ENCODE peak calls at places on chromosome 18, in nine cellular contexts. V, O, B, S, A, E, T, R and F are unnamed samples.

GRCh38 chr18:49151482-49151881 is 200.7 kb upstream of the SMAD7 start:
- DNase-seq in V (no peak), O (no peak), B (no peak), S (no peak), A (no peak), E (no peak), T (no peak), R (no peak), F (no peak)

GRCh38 chr18:13513015-13513414 is 213.3 kb downstream of the FAM210A start:
- DNase-seq in V (no peak), O (no peak), B (no peak), S (no peak), A (no peak), E (no peak), T (no peak), R (no peak), F (peak)

GRCh38 chr18:4074647-4075046 is 380.5 kb downstream of the DLGAP1 start:
- DNase-seq in V (no peak), O (no peak), B (peak), S (no peak), A (no peak), E (peak), T (no peak), R (no peak), F (no peak)

GRCh38 chr18:77329651-77330050 is 80.0 kb downstream of the GALR1 start:
- DNase-seq in V (no peak), O (no peak), B (no peak), S (no peak), A (no peak), E (no peak), T (no peak), R (no peak), F (no peak)

GRCh38 chr18:23701544-23702064 is 12.4 kb downstream of the LAMA3 start:
- DNase-seq in V (no peak), O (no peak), B (no peak), S (no peak), A (no peak), E (no peak), T (no peak), R (no peak), F (no peak)

GRCh38 chr18:58195278-58195721 is 151.3 kb downstream of the NEDD4L start:
- DNase-seq in V (no peak), O (peak), B (no peak), S (no peak), A (no peak), E (peak), T (peak), R (no peak), F (no peak)

GRCh38 chr18:51397347-51397962 is 200.0 kb upstream of the MEX3C start:
- DNase-seq in V (no peak), O (no peak), B (no peak), S (no peak), A (no peak), E (no peak), T (no peak), R (no peak), F (no peak)

GRCh38 chr18:52435301-52435700 is 95.3 kb downstream of the DCC start:
- DNase-seq in V (no peak), O (no peak), B (no peak), S (no peak), A (no peak), E (no peak), T (no peak), R (no peak), F (no peak)

GRCh38 chr18:22106536-22107292 is 62.7 kb upstream of the GATA6 start:
- DNase-seq in V (no peak), O (peak), B (peak), S (no peak), A (no peak), E (peak), T (no peak), R (no peak), F (no peak)

GRCh38 chr18:24792164-24792563 is 331.7 kb downstream of the HRH4 start:
- DNase-seq in V (peak), O (no peak), B (peak), S (no peak), A (no peak), E (no peak), T (no peak), R (no peak), F (no peak)

GRCh38 chr18:58239879-58240278 is 195.9 kb downstream of the NEDD4L start:
- DNase-seq in V (no peak), O (no peak), B (no peak), S (no peak), A (no peak), E (peak), T (no peak), R (no peak), F (no peak)

GRCh38 chr18:76955529-76956170 is 133.3 kb downstream of the ZNF236 start:
- DNase-seq in V (no peak), O (peak), B (no peak), S (no peak), A (no peak), E (no peak), T (no peak), R (no peak), F (no peak)

GRCh38 chr18:11850821-11851155 is 425 bp upstream of the CHMP1B start:
- DNase-seq in V (peak), O (no peak), B (no peak), S (no peak), A (no peak), E (peak), T (no peak), R (peak), F (no peak)

GRCh38 chr18:58819051-58819450 is 45.6 kb upstream of the ZNF532 start:
- DNase-seq in V (no peak), O (no peak), B (no peak), S (no peak), A (no peak), E (no peak), T (peak), R (no peak), F (peak)

GRCh38 chr18:32469691-32470131 is 971 bp downstream of the GAREM1 start:
- DNase-seq in V (no peak), O (peak), B (peak), S (peak), A (no peak), E (peak), T (no peak), R (peak), F (no peak)

GRCh38 chr18:24413148-24413547 is 13.3 kb upstream of the IMPACT start:
- DNase-seq in V (no peak), O (no peak), B (peak), S (no peak), A (no peak), E (no peak), T (no peak), R (no peak), F (no peak)

GRCh38 chr18:2002604-2003003 is 568.7 kb downstream of the METTL4 start:
- DNase-seq in V (no peak), O (no peak), B (peak), S (peak), A (no peak), E (no peak), T (no peak), R (peak), F (no peak)

GRCh38 chr18:29523371-29523770 is 1346.4 kb upstream of the CDH2 start:
- DNase-seq in V (no peak), O (no peak), B (no peak), S (no peak), A (no peak), E (peak), T (no peak), R (no peak), F (no peak)

GRCh38 chr18:23133860-23134779 is 1.2 kb upstream of the CABLES1 start:
- DNase-seq in V (no peak), O (peak), B (no peak), S (peak), A (no peak), E (peak), T (no peak), R (no peak), F (peak)

GRCh38 chr18:36636237-36636792 is 192.5 kb downstream of the TPGS2 start:
- DNase-seq in V (no peak), O (no peak), B (no peak), S (no peak), A (no peak), E (no peak), T (no peak), R (no peak), F (no peak)

GRCh38 chr18:13247506-13247905 is 28.9 kb downstream of the LDLRAD4 start:
- DNase-seq in V (no peak), O (no peak), B (no peak), S (no peak), A (no peak), E (no peak), T (no peak), R (no peak), F (no peak)

GRCh38 chr18:24928479-24928878 is 423.5 kb downstream of the ZNF521 start:
- DNase-seq in V (no peak), O (no peak), B (no peak), S (no peak), A (no peak), E (no peak), T (no peak), R (no peak), F (no peak)

GRCh38 chr18:2958819-2959298 is 54.1 kb downstream of the LPIN2 start:
- DNase-seq in V (no peak), O (no peak), B (peak), S (peak), A (peak), E (no peak), T (no peak), R (peak), F (no peak)

GRCh38 chr18:42030586-42031182 is 75.7 kb downstream of the PIK3C3 start:
- DNase-seq in V (no peak), O (no peak), B (no peak), S (peak), A (no peak), E (peak), T (no peak), R (peak), F (peak)

GRCh38 chr18:58080516-58080915 is 36.5 kb downstream of the NEDD4L start:
- DNase-seq in V (no peak), O (no peak), B (no peak), S (no peak), A (no peak), E (no peak), T (no peak), R (no peak), F (no peak)

GRCh38 chr18:28062446-28062845 is 114.5 kb downstream of the CDH2 start:
- DNase-seq in V (no peak), O (no peak), B (peak), S (no peak), A (peak), E (no peak), T (no peak), R (peak), F (no peak)
- H3K4me3 ChIP-seq in V (no peak), O (no peak), B (no peak), S (no peak), A (no peak), E (no peak), T (no peak), R (no peak), F (no peak)

DNA sequence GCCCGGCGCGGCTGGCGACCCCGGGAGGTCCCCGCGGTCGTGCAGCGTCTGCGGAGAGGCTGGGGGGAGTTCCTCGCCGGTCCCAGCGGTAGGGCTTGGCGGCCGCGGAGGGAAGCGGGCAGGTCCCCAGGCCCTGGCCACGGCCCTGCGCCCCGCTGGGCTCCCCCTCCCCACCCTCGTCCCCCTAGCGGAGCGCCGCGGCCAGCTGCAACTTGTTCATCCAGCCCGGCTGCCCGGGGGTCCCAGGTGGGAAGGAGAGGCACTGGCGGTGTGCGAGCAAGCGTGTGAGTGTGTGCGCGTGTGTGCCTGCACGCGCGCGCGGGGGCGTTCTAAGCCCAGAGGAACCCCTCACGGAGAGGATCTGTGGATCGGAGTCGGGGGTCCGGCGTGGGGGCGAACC is 1.3 kb downstream of the PTPRM start:
- DNase-seq in V (no peak), O (peak), B (peak), S (no peak), A (no peak), E (no peak), T (no peak), R (peak), F (no peak)
- H3K4me3 ChIP-seq in V (peak), O (peak), B (peak), S (no peak), A (peak), E (peak), T (no peak), R (peak), F (no peak)

GRCh38 chr18:79026491-79026890 is 42.7 kb upstream of the ATP9B start:
- DNase-seq in V (no peak), O (no peak), B (no peak), S (no peak), A (no peak), E (no peak), T (no peak), R (no peak), F (no peak)
- H3K4me3 ChIP-seq in V (no peak), O (no peak), B (no peak), S (no peak), A (no peak), E (no peak), T (no peak), R (no peak), F (no peak)

DNA sequence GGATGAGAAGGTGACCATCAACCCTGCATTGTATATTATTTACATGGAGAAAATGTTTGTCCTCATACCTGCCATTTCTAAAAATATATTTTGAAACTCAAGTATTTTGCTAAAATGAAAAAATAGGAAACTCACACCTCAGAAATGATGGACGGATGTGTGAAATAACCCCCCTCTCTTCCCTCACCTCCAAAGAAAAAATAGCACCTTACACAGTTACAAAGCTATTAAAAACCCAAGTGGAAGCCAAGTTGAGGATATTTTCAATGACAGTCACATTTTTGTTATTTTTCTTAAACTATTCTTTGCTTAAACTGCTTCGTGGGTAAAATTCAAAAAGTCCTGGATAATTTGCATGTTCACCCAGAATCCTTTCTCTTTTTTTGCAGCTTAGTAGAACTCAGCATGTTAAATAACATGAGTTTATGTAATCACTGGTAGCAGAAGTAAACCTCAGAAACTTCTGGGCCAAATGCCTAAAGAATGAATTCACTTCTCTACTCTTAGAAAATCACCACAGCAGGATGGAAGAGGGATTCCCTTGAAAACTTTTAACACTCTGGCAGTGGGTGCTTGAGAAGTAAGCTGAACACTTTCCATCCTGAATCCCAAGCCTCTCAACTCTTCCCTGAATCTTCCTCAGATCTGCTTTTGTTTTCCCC is 768 bp downstream of the DSC1 start:
- DNase-seq in V (no peak), O (no peak), B (no peak), S (no peak), A (no peak), E (no peak), T (no peak), R (no peak), F (no peak)
- H3K4me3 ChIP-seq in V (no peak), O (no peak), B (no peak), S (no peak), A (no peak), E (no peak), T (no peak), R (no peak), F (no peak)

DNA sequence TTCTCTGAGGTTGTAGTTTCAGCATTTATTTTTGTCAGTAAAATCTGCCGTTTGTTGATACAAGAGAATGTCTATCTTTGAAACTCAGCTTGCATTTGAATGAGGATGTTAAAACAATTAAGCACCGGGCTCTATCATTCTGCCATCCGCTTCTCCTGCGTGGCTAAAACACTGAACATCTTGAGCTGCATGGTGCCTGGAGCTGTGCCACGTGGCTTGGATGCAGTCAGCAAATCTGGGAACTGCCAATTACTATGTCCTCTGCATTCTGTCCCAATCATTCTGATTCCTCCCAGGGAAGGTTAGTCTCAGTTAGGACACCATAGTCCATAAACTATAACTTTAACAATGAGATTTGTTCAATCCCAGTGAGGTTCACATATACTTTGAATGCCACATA is 598.4 kb downstream of the FBXO15 start:
- DNase-seq in V (no peak), O (no peak), B (peak), S (no peak), A (no peak), E (no peak), T (no peak), R (peak), F (no peak)
- H3K4me3 ChIP-seq in V (no peak), O (no peak), B (no peak), S (no peak), A (no peak), E (no peak), T (no peak), R (no peak), F (no peak)

GRCh38 chr18:40019797-40020392 is 1935.1 kb upstream of the PIK3C3 start:
- DNase-seq in V (no peak), O (no peak), B (no peak), S (no peak), A (no peak), E (no peak), T (no peak), R (peak), F (no peak)
- H3K4me3 ChIP-seq in V (no peak), O (no peak), B (no peak), S (no peak), A (no peak), E (no peak), T (no peak), R (no peak), F (no peak)

DNA sequence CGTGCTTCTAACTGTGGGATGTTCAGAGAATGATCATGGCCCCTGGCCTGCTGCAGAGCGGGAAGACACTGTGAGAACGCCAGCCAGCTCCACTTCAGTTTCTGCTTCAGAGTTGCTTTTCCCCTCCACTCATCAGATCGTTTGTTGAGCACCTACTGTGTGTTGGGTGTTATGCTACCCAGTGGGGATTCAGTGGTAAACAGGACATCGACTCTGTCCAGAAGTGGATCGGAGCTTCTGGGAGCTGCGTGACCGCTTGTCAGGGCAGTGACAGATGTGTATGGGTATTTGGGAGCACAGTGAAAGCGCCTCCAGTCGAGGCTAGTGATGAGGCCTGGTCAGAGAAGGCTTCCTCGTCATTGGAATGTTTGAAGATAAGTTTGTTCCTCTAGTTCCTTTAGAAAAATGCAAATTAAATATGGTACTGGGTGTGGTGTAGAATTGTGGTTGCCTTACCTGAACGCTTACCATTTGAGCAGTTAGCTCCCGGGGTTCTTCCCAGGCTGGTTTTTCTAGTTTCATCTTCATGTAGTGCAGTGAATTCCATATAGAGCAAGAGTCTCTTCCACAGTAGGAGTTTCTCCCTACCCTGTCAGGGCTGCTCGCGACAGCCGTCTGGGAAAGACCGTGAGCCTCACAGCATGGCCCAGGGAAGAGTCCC is 2.8 kb downstream of the RAB12 start:
- DNase-seq in V (no peak), O (no peak), B (no peak), S (no peak), A (no peak), E (peak), T (no peak), R (no peak), F (no peak)
- H3K4me3 ChIP-seq in V (no peak), O (no peak), B (no peak), S (no peak), A (no peak), E (no peak), T (no peak), R (no peak), F (no peak)